ENCODE peak calls at places on chromosomes 6 and 20, in nine cellular contexts. T is mammary epithelial cell, K is fibroblast of lung, C is HCT116, O is transverse colon, H is uterus, A is prostate gland, U is upper lobe of right lung, Y is lower lobe of right lung. N is an unnamed sample. For H3K4me1, the result is how much of the 10 kb centered on the place peaks cover.

GRCh38 chr20:50138479-50139393 is 14.8 kb downstream of the PEDS1 start:
- DNase-seq in C (no peak), H (no peak), O (no peak), Y (no peak), A (no peak), K (no peak), T (peak), U (no peak), N (peak)

GRCh38 chr6:119539066-119539746 is 189.6 kb upstream of the MAN1A1 start:
- DNase-seq in A (no peak), Y (no peak), T (no peak), H (no peak), K (no peak), C (no peak), U (no peak), O (no peak), N (no peak)

GRCh38 chr6:70667711-70668498 is at the start of gene SMAP1:
- DNase-seq in Y (peak), T (peak), H (peak), C (peak), U (peak), K (peak), A (peak), O (peak), N (peak)

GRCh38 chr6:73610444-73611275 is 43.1 kb downstream of the SLC17A5 start:
- DNase-seq in K (peak), O (no peak), A (no peak), H (no peak), T (peak), Y (no peak), U (no peak), C (peak), N (no peak)

GRCh38 chr6:118876814-118877213 is 17.1 kb upstream of the ASF1A start:
- DNase-seq in H (no peak), C (no peak), O (no peak), K (peak), T (no peak), U (no peak), Y (no peak), A (no peak), N (no peak)

GRCh38 chr6:130426078-130426726 is 60.4 kb downstream of the TMEM200A start:
- DNase-seq in C (peak), H (no peak), Y (no peak), A (no peak), O (no peak), T (peak), U (no peak), K (peak), N (no peak)

GRCh38 chr20:56443654-56444540 is 24.5 kb upstream of the RTF2 start:
- DNase-seq in C (no peak), O (no peak), Y (no peak), T (no peak), K (peak), H (no peak), U (no peak), A (no peak), N (peak)

GRCh38 chr20:61951695-61952533 is 113.8 kb downstream of the TAF4 start:
- DNase-seq in C (no peak), U (peak), Y (peak), A (no peak), K (peak), H (no peak), T (no peak), O (no peak), N (peak)

GRCh38 chr20:63837475-63837874 is 6.4 kb upstream of the ZBTB46 start:
- DNase-seq in O (no peak), C (no peak), T (peak), Y (no peak), K (no peak), U (no peak), A (no peak), H (no peak), N (no peak)

GRCh38 chr20:61874421-61875068 is 191.1 kb downstream of the TAF4 start:
- DNase-seq in U (no peak), C (peak), O (no peak), H (no peak), T (peak), A (peak), K (peak), Y (no peak), N (peak)

GRCh38 chr6:31702421-31702818 is 704 bp downstream of the ABHD16A start:
- DNase-seq in T (no peak), O (no peak), C (no peak), K (peak), H (no peak), Y (no peak), A (no peak), U (no peak), N (no peak)

GRCh38 chr6:32337166-32337805 is 34.4 kb downstream of the TSBP1 start:
- DNase-seq in Y (no peak), O (no peak), H (no peak), T (no peak), A (peak), U (no peak), K (no peak), C (no peak), N (no peak)

GRCh38 chr20:52972190-52972937 is at the start of gene TSHZ2:
- DNase-seq in H (peak), A (peak), K (peak), C (no peak), Y (no peak), U (no peak), T (peak), O (no peak), N (peak)

GRCh38 chr6:41785689-41786450 is 1.6 kb upstream of the TOMM6 start:
- DNase-seq in C (no peak), T (no peak), U (no peak), A (no peak), O (peak), Y (no peak), K (peak), H (no peak), N (no peak)

GRCh38 chr6:129454482-129454881 is 255.5 kb downstream of the ARHGAP18 start:
- DNase-seq in K (no peak), U (no peak), C (no peak), O (no peak), T (no peak), A (no peak), H (no peak), Y (no peak), N (no peak)

GRCh38 chr20:14489544-14489943 is 152.1 kb upstream of the FLRT3 start:
- DNase-seq in C (no peak), H (no peak), O (no peak), U (no peak), K (no peak), Y (no peak), A (no peak), T (no peak), N (no peak)

GRCh38 chr6:20534906-20535305 is 649 bp downstream of the CDKAL1 start:
- DNase-seq in H (no peak), U (no peak), T (peak), Y (no peak), K (no peak), O (no peak), A (no peak), C (no peak), N (no peak)

GRCh38 chr6:33430334-33430733 is 10.5 kb downstream of the SYNGAP1 start:
- DNase-seq in U (no peak), Y (no peak), A (no peak), C (no peak), O (no peak), K (no peak), H (no peak), T (no peak), N (no peak)

DNA sequence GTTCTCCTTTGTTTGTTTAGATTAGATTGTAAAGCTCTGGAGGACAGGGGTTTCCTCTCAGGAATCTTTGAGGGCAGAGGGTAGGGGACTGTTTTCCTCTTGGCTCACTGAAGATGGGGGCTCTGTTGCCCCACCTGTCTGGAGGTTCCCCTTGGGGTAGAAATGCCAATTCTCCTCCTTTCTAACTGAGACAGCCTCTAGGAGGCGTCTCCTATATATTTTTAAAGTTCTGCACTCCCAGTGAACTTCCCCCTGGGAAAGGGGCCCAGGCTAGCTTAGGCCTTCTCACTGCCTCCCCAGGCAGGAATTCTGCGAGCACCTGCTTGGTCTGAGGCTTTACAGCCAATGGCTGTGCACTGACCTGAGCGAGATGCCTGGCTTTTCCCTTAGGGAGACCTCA is 24.8 kb upstream of the SRF start:
- DNase-seq in U (no peak), Y (no peak), A (no peak), T (no peak), H (no peak), C (no peak), O (no peak), K (no peak), N (no peak)
- H3K27ac ChIP-seq in U (no peak), Y (no peak), A (no peak), T (no peak), H (no peak), C (no peak), O (no peak), K (no peak), N (no peak)

GRCh38 chr6:36245572-36246031 is 24.3 kb upstream of the PNPLA1 start:
- DNase-seq in Y (no peak), C (no peak), H (no peak), T (no peak), U (no peak), A (no peak), K (no peak), O (peak), N (peak)
- TF ChIP-seq CTCF in Y (no peak), C (no peak), H (no peak), T (no peak), U (no peak), A (no peak), K (no peak), O (no peak), N (peak)

GRCh38 chr6:37375376-37375775 is 21.6 kb downstream of the RNF8 start:
- DNase-seq in U (no peak), T (peak), K (no peak), C (no peak), O (no peak), Y (no peak), A (no peak), H (no peak), N (no peak)

GRCh38 chr6:37373822-37374514 is 20.2 kb downstream of the RNF8 start:
- DNase-seq in O (no peak), A (no peak), C (no peak), T (peak), Y (no peak), H (no peak), U (no peak), K (peak), N (no peak)

GRCh38 chr6:37372116-37372515 is 18.3 kb downstream of the RNF8 start:
- DNase-seq in U (no peak), A (no peak), K (peak), H (no peak), T (no peak), Y (no peak), O (no peak), C (no peak), N (no peak)

GRCh38 chr6:37371158-37372083 is 17.6 kb downstream of the RNF8 start:
- DNase-seq in U (no peak), A (no peak), O (no peak), K (no peak), Y (no peak), H (no peak), C (no peak), T (no peak), N (no peak)

GRCh38 chr6:37376078-37376743 is 22.4 kb downstream of the RNF8 start:
- DNase-seq in C (no peak), T (no peak), U (no peak), A (no peak), O (no peak), H (no peak), Y (no peak), K (no peak), N (no peak)
- H3K4me1 ChIP-seq in C (under half), T (under half), U (under half), A (under half), O (under half), H (under half), Y (under half), K (under half), N (under half)

DNA sequence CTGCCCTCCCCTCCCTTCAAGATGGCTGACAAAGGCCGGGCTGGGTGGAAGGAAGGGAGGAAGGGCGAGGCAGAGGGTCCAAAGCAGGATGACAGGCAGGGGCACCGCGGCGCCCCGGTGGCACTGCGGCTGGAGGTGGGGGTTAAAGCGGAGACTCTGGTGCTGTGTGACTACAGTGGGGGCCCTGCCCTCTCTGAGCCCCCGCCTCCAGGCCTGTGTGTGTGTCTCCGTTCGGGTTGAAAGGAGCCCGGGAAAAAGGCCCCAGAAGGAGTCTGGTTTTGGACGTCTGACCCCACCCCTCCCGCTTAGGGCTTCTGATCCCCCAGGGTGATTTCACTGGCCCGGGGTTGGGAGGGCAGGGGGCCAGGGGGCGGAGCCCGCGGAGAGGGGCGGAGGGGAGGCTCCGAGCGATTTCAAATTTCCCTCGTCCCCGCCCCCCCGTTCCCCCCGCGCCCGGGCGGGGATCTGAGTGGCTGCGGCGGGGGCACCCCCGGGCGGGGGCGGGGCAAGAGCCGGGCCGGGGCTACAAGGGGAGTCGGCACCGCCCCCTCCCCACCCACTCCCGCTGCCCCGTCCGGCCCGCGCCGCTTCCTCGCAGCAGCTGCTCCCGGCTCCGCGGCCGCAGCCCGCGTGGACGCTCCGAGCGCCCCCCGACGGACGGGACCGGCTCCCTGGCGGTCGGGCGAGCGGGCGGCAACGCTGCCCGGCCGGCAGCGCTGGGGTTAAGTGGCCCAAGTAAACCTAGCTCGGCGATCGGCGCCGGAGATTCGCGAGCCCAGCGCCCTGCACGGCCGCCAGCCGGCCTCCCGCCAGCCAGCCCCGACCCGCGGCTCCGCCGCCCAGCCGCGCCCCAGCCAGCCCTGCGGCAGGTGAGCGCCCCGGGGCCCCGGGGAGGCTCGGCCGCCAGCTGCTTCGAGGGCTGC is at the start of gene DNMT3B:
- DNase-seq in Y (peak), U (peak), K (peak), O (peak), A (peak), H (peak), C (peak), T (peak), N (peak)
- H3K27ac ChIP-seq in Y (no peak), U (no peak), K (no peak), O (peak), A (no peak), H (no peak), C (peak), T (no peak), N (no peak)

DNA sequence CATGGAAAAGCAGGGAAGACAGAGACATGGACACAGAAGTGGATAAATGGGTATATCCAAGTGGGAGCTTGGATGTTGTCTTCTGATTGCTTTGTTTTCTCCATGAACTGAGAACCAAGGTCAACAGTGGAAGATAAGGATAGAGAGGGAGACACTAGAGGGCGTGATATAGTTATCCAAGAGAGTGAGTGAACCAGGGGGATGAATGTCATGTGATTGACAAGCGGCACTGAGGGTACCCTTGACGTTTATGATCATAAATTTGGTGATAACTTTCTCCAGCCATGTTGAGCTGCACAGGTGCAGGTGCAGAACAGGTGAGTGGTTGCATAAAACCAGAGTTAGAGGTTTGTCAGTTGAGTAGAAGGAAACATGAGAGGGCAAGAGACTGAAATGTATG is 20.7 kb downstream of the EBF4 start:
- DNase-seq in O (no peak), A (no peak), Y (no peak), U (no peak), K (no peak), C (no peak), H (no peak), T (no peak), N (peak)
- TF ChIP-seq CTCF in O (no peak), A (no peak), Y (peak), U (peak), K (peak), C (peak), H (no peak), T (peak), N (peak)

GRCh38 chr6:44040786-44041185 is 86.5 kb downstream of the MRPL14 start:
- DNase-seq in K (no peak), O (no peak), H (peak), C (no peak), T (no peak), Y (peak), U (peak), A (no peak), N (no peak)
- H3K4me1 ChIP-seq in K (under half), O (under half), H (under half), C (under half), T (half or more), Y (under half), U (under half), A (under half), N (under half)